ENCODE peak calls at places on chromosomes 13 and 19, in six cellular contexts. K is iris pigment epithelial cell, N is glutamatergic neuron, C is mucosa of descending colon, U is ELF-1, A is prostate gland. E is an unnamed sample.

GRCh38 chr19:53885036-53885435 is 3.0 kb downstream of the PRKCG start:
- DNase-seq in N (no peak), C (peak), K (no peak), A (no peak), U (no peak), E (no peak)

GRCh38 chr13:113660066-113660465 is 2.1 kb upstream of the ATP4B start:
- DNase-seq in C (no peak), K (no peak), U (no peak), A (no peak), N (no peak), E (no peak)

GRCh38 chr19:22286151-22286810 is at the start of gene ZNF729:
- DNase-seq in K (no peak), U (no peak), A (no peak), N (no peak), C (no peak), E (no peak)

GRCh38 chr19:11234486-11235075 is 4.8 kb upstream of the ANGPTL8 start:
- DNase-seq in K (no peak), N (no peak), A (no peak), U (no peak), C (no peak), E (no peak)

GRCh38 chr19:48518207-48518606 is 6.6 kb upstream of the LMTK3 start:
- DNase-seq in C (no peak), N (no peak), K (no peak), U (no peak), A (no peak), E (no peak)

GRCh38 chr13:95267662-95268369 is 33.4 kb downstream of the ABCC4 start:
- DNase-seq in A (peak), N (no peak), K (peak), C (no peak), U (no peak), E (peak)

GRCh38 chr19:8473652-8474476 is 28.6 kb downstream of the PRAM1 start:
- DNase-seq in U (no peak), K (no peak), C (no peak), N (no peak), A (no peak), E (no peak)

GRCh38 chr13:102260256-102260655 is 141.6 kb downstream of the FGF14 start:
- DNase-seq in U (peak), K (no peak), C (no peak), N (peak), A (no peak), E (no peak)

GRCh38 chr13:41458187-41458938 is 1.0 kb downstream of the RGCC start:
- DNase-seq in U (peak), K (peak), N (peak), A (peak), C (peak), E (no peak)

GRCh38 chr19:48341006-48341405 is 15.7 kb downstream of the EMP3 start:
- DNase-seq in K (no peak), U (no peak), A (no peak), N (no peak), C (no peak), E (no peak)

GRCh38 chr13:98556968-98557591 is 19.8 kb downstream of the STK24 start:
- DNase-seq in N (no peak), U (no peak), C (no peak), K (peak), A (no peak), E (peak)

GRCh38 chr13:31204592-31204991 is 4.8 kb downstream of the B3GLCT start:
- DNase-seq in U (no peak), A (no peak), K (peak), N (no peak), C (no peak), E (peak)

GRCh38 chr19:49150944-49151243 is 4.3 kb downstream of the HRC start:
- DNase-seq in K (no peak), A (no peak), N (no peak), U (no peak), C (no peak), E (no peak)

GRCh38 chr13:31199849-31200635 is at the start of gene B3GLCT:
- DNase-seq in N (peak), U (peak), K (peak), A (peak), C (peak), E (peak)

GRCh38 chr13:44848956-44849748 is 140.1 kb downstream of the NUFIP1 start:
- DNase-seq in N (no peak), K (no peak), C (no peak), A (peak), U (no peak), E (no peak)

GRCh38 chr19:4267101-4267900 is 11.8 kb upstream of the SHD start:
- DNase-seq in K (peak), C (peak), A (peak), N (peak), U (peak), E (peak)

GRCh38 chr13:91621161-91621560 is 222.7 kb downstream of the GPC5 start:
- DNase-seq in N (no peak), C (no peak), U (no peak), K (no peak), A (no peak), E (no peak)

GRCh38 chr19:9934132-9934950 is 2.0 kb downstream of the OLFM2 start:
- DNase-seq in U (peak), A (peak), C (peak), K (peak), N (peak), E (peak)

GRCh38 chr19:34808566-34808965 is 35.6 kb upstream of the ZNF599 start:
- DNase-seq in N (no peak), K (peak), U (no peak), A (no peak), C (no peak), E (peak)

E was measured in RCC 7860.